ENCODE peak calls at places on chromosomes 11 and 22, in seven cellular contexts. E, I, Z, Q, M, Y and K are unnamed samples. For H3K9me3, the result is how much of the 10 kb centered on the place peaks cover.

GRCh38 chr11:97621282-97621681 is 1231.5 kb downstream of the JRKL start:
- DNase-seq in E (no peak), I (no peak), Z (no peak), Q (no peak), M (no peak), Y (no peak), K (no peak)

GRCh38 chr11:20125927-20126326 is 34.3 kb downstream of the DBX1 start:
- DNase-seq in E (peak), I (no peak), Z (no peak), Q (no peak), M (no peak), Y (no peak), K (no peak)

GRCh38 chr11:68342459-68343158 is 30.2 kb downstream of the LRP5 start:
- DNase-seq in E (no peak), I (peak), Z (no peak), Q (peak), M (peak), Y (no peak), K (no peak)

GRCh38 chr11:34997872-34998548 is 81.6 kb downstream of the PDHX start:
- DNase-seq in E (no peak), I (no peak), Z (no peak), Q (no peak), M (no peak), Y (no peak), K (peak)

GRCh38 chr11:116787786-116788486 is at the start of gene ZPR1:
- DNase-seq in E (no peak), I (peak), Z (peak), Q (peak), M (peak), Y (peak), K (peak)

GRCh38 chr11:71572811-71573210 is 7.4 kb downstream of the KRTAP5-10 start:
- DNase-seq in E (no peak), I (no peak), Z (no peak), Q (no peak), M (no peak), Y (no peak), K (no peak)

GRCh38 chr11:18958221-18958910 is 19.2 kb upstream of the MRGPRX1 start:
- DNase-seq in E (no peak), I (no peak), Z (no peak), Q (no peak), M (no peak), Y (no peak), K (no peak)

GRCh38 chr11:57402188-57403066 is 12.0 kb upstream of the PRG2 start:
- DNase-seq in E (no peak), I (no peak), Z (no peak), Q (no peak), M (no peak), Y (no peak), K (no peak)

GRCh38 chr11:128716661-128717210 is 22.9 kb downstream of the FLI1 start:
- DNase-seq in E (no peak), I (no peak), Z (no peak), Q (no peak), M (no peak), Y (no peak), K (no peak)

GRCh38 chr22:16961477-16962186 is 46.4 kb downstream of the GAB4 start:
- DNase-seq in E (no peak), I (no peak), Z (no peak), Q (no peak), M (peak), Y (no peak), K (no peak)

GRCh38 chr11:74321487-74322188 is 10.2 kb upstream of the P4HA3 start:
- DNase-seq in E (no peak), I (peak), Z (no peak), Q (no peak), M (no peak), Y (no peak), K (peak)

GRCh38 chr22:38347181-38347943 is 30.1 kb upstream of the CSNK1E start:
- DNase-seq in E (no peak), I (no peak), Z (no peak), Q (peak), M (no peak), Y (no peak), K (no peak)

GRCh38 chr11:10490398-10491232 is 35.6 kb downstream of the AMPD3 start:
- DNase-seq in E (peak), I (peak), Z (peak), Q (peak), M (peak), Y (peak), K (peak)

GRCh38 chr11:77842451-77843121 is 21.6 kb downstream of the AAMDC start:
- DNase-seq in E (no peak), I (no peak), Z (no peak), Q (no peak), M (no peak), Y (no peak), K (no peak)

GRCh38 chr11:83521647-83522596 is 235.8 kb upstream of the CCDC90B start:
- DNase-seq in E (no peak), I (no peak), Z (no peak), Q (no peak), M (no peak), Y (no peak), K (peak)

GRCh38 chr11:120511804-120512726 is 517 bp downstream of the GRIK4 start:
- DNase-seq in E (no peak), I (no peak), Z (no peak), Q (peak), M (no peak), Y (peak), K (no peak)

GRCh38 chr11:44379141-44380008 is 69.4 kb upstream of the ALX4 start:
- DNase-seq in E (no peak), I (no peak), Z (no peak), Q (no peak), M (no peak), Y (no peak), K (no peak)

GRCh38 chr11:32884770-32885384 is 7.7 kb upstream of the QSER1 start:
- DNase-seq in E (no peak), I (no peak), Z (no peak), Q (no peak), M (no peak), Y (no peak), K (peak)

GRCh38 chr11:32426819-32427615 is 8.3 kb downstream of the WT1 start:
- DNase-seq in E (no peak), I (no peak), Z (no peak), Q (no peak), M (peak), Y (no peak), K (no peak)

GRCh38 chr11:86500500-86501170 is 125.9 kb downstream of the CCDC81 start:
- DNase-seq in E (no peak), I (no peak), Z (no peak), Q (no peak), M (no peak), Y (no peak), K (no peak)

GRCh38 chr11:12160231-12160630 is 49.8 kb downstream of the MICAL2 start:
- DNase-seq in E (no peak), I (no peak), Z (no peak), Q (no peak), M (peak), Y (no peak), K (no peak)

GRCh38 chr11:71459076-71459766 is 6.2 kb downstream of the NADSYN1 start:
- DNase-seq in E (no peak), I (no peak), Z (no peak), Q (no peak), M (no peak), Y (peak), K (no peak)

GRCh38 chr11:134270250-134270714 is 5.9 kb upstream of the GLB1L3 start:
- DNase-seq in E (no peak), I (no peak), Z (no peak), Q (no peak), M (no peak), Y (no peak), K (no peak)

GRCh38 chr11:3056296-3057068 is 741 bp downstream of the CARS1 start:
- DNase-seq in E (no peak), I (peak), Z (no peak), Q (peak), M (peak), Y (no peak), K (peak)

GRCh38 chr22:35446365-35446764 is 46.4 kb downstream of the MCM5 start:
- DNase-seq in E (peak), I (no peak), Z (no peak), Q (no peak), M (no peak), Y (no peak), K (no peak)

GRCh38 chr22:40817737-40818136 is 1.4 kb downstream of the SLC25A17 start:
- DNase-seq in E (no peak), I (no peak), Z (no peak), Q (no peak), M (no peak), Y (no peak), K (no peak)

GRCh38 chr11:125874556-125875124 is 12.8 kb upstream of the HYLS1 start:
- DNase-seq in E (peak), I (peak), Z (peak), Q (peak), M (no peak), Y (no peak), K (peak)

GRCh38 chr11:65982824-65983588 is 19.0 kb downstream of the EIF1AD start:
- DNase-seq in E (no peak), I (no peak), Z (no peak), Q (no peak), M (peak), Y (no peak), K (no peak)

GRCh38 chr11:13339196-13340153 is 61.9 kb downstream of the BMAL1 start:
- DNase-seq in E (peak), I (no peak), Z (no peak), Q (no peak), M (no peak), Y (no peak), K (no peak)

GRCh38 chr11:84552791-84553190 is 1074.4 kb downstream of the DLG2 start:
- DNase-seq in E (no peak), I (no peak), Z (no peak), Q (no peak), M (no peak), Y (no peak), K (no peak)

GRCh38 chr11:119721129-119722120 is 7.6 kb downstream of the NECTIN1 start:
- DNase-seq in E (no peak), I (peak), Z (peak), Q (no peak), M (no peak), Y (peak), K (peak)

GRCh38 chr11:90218606-90219005 is 4.2 kb downstream of the CHORDC1 start:
- DNase-seq in E (no peak), I (no peak), Z (no peak), Q (no peak), M (peak), Y (peak), K (no peak)

GRCh38 chr22:48642550-48642949 is 1185.1 kb downstream of the BRD1 start:
- DNase-seq in E (no peak), I (no peak), Z (no peak), Q (no peak), M (no peak), Y (no peak), K (no peak)

GRCh38 chr11:111694851-111695250 is 71.3 kb downstream of the PPP2R1B start:
- DNase-seq in E (peak), I (no peak), Z (no peak), Q (no peak), M (no peak), Y (peak), K (peak)

GRCh38 chr11:35994421-35994820 is 50.6 kb downstream of the LDLRAD3 start:
- DNase-seq in E (no peak), I (no peak), Z (no peak), Q (no peak), M (no peak), Y (no peak), K (no peak)

GRCh38 chr11:4636962-4637661 is at the start of gene OR51D1:
- DNase-seq in E (peak), I (peak), Z (peak), Q (peak), M (no peak), Y (peak), K (peak)

GRCh38 chr11:31492320-31492913 is 17.0 kb downstream of the IMMP1L start:
- DNase-seq in E (no peak), I (peak), Z (no peak), Q (no peak), M (no peak), Y (no peak), K (no peak)

DNA sequence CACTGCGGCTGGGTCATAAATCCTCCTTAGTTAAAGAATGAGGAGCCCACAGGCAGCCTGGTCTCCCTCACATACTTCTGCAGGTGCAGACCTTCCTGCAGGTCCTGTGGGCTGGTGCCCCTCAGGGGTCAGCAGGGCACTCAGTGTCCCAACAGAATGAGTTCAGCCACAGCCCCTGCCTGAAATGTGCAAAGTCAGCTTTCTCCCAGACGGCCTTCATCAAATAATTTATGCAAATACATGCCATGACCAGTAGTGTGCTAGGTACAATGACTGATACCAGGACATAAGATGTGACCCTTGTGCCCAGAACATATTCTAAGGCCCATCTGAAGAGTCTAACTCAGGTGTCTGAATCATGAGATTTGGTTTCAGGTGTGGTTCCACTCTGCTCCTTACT is 703.4 kb downstream of the TBC1D22A start:
- DNase-seq in E (no peak), I (no peak), Z (no peak), Q (no peak), M (no peak), Y (no peak), K (no peak)
- H3K9me3 ChIP-seq in E (under half), I (under half), Z (under half), Q (under half), M (under half), Y (under half), K (under half)

DNA sequence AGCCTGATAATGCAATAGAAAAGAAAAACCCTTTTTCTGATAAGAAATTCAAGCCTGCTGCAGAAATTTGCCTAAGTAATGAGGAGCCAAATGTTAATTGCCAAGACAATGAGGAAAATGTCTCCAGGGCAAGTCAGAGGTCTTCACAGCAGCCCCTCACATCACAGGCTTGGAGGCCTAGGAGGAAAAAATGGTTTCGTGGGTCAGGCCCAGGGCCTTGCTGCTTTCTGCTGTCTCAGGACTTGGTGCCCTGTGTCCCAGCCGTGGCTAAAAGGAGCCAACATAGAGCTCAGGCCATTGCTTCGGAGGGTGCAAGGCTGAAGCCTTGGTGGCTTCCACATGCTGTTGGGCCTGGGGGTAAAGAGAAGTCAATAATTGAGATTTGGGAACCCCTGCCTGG is 131.3 kb downstream of the LARGE1 start:
- DNase-seq in E (no peak), I (no peak), Z (no peak), Q (no peak), M (no peak), Y (no peak), K (no peak)
- H3K9me3 ChIP-seq in E (under half), I (under half), Z (under half), Q (under half), M (under half), Y (under half), K (under half)

GRCh38 chr22:47422736-47423135 is 660.3 kb downstream of the TBC1D22A start:
- DNase-seq in E (no peak), I (no peak), Z (no peak), Q (no peak), M (peak), Y (no peak), K (no peak)

GRCh38 chr22:47421846-47422245 is 659.4 kb downstream of the TBC1D22A start:
- DNase-seq in E (no peak), I (no peak), Z (no peak), Q (no peak), M (no peak), Y (no peak), K (no peak)

GRCh38 chr22:47419239-47419638 is 656.8 kb downstream of the TBC1D22A start:
- DNase-seq in E (no peak), I (no peak), Z (no peak), Q (no peak), M (no peak), Y (no peak), K (no peak)

GRCh38 chr22:47417699-47418098 is 655.2 kb downstream of the TBC1D22A start:
- DNase-seq in E (no peak), I (no peak), Z (no peak), Q (no peak), M (no peak), Y (no peak), K (no peak)

GRCh38 chr22:47420211-47420610 is 657.8 kb downstream of the TBC1D22A start:
- DNase-seq in E (no peak), I (no peak), Z (no peak), Q (no peak), M (no peak), Y (no peak), K (no peak)
- H3K9me3 ChIP-seq in E (under half), I (under half), Z (half or more), Q (under half), M (under half), Y (under half), K (under half)

GRCh38 chr22:46595545-46595944 is 24.6 kb upstream of the GRAMD4 start:
- DNase-seq in E (no peak), I (no peak), Z (no peak), Q (no peak), M (no peak), Y (peak), K (no peak)

GRCh38 chr22:46594947-46595298 is 25.3 kb upstream of the GRAMD4 start:
- DNase-seq in E (no peak), I (no peak), Z (no peak), Q (no peak), M (peak), Y (no peak), K (no peak)

GRCh38 chr22:46596032-46596441 is 24.1 kb upstream of the GRAMD4 start:
- DNase-seq in E (no peak), I (no peak), Z (no peak), Q (no peak), M (no peak), Y (peak), K (no peak)

GRCh38 chr22:46593211-46593676 is 26.9 kb upstream of the GRAMD4 start:
- DNase-seq in E (no peak), I (peak), Z (no peak), Q (no peak), M (peak), Y (no peak), K (no peak)

GRCh38 chr22:46593996-46594946 is 25.9 kb upstream of the GRAMD4 start:
- DNase-seq in E (no peak), I (no peak), Z (no peak), Q (no peak), M (peak), Y (no peak), K (no peak)
- H3K9me3 ChIP-seq in E (under half), I (under half), Z (under half), Q (under half), M (under half), Y (under half), K (under half)

GRCh38 chr22:47220752-47221151 is 458.3 kb downstream of the TBC1D22A start:
- DNase-seq in E (no peak), I (no peak), Z (no peak), Q (no peak), M (no peak), Y (no peak), K (no peak)
- H3K9me3 ChIP-seq in E (under half), I (under half), Z (under half), Q (under half), M (under half), Y (under half), K (under half)

DNA sequence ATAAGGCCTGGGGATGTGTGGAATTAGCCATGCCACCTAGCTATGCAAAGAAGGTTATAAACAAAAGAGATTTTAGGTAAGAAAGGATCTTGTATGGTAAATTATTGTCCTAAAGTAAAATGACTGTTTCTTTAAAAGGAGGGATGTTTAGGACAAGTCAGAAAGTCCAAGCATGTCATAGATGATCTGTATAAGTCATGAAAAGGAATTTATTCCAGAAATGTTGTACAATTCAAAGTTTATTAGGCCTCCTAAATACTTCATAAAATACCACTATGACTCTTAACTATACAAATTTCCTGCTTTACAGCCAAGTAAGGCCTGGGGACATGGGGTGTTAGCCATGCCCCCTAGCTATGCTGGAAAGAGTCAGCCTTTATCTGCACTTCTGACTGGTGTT is 22.7 kb downstream of the OR5A2 start:
- DNase-seq in E (no peak), I (no peak), Z (no peak), Q (no peak), M (no peak), Y (no peak), K (no peak)
- H3K9me3 ChIP-seq in E (under half), I (under half), Z (under half), Q (under half), M (under half), Y (under half), K (under half)

DNA sequence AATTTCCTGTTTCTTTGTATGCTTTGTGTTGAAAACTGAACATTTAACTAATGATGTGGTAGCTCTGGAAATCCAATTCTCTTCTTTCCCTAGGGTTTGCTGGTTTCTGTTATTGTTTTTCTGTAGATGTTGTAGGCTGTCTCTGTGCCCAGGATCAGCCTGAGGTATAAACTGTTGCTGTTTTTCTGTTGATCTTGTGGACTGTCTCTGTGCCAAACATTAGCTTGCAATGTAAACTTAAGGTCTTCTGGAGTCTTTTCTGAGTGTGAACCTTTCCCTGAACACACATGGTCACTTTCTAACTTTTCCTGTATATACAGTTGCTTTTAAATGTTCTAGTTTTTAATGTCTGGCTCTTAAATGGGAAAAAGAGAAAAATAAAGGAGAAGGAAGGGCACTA is 5.8 kb upstream of the TSKU start:
- DNase-seq in E (no peak), I (no peak), Z (no peak), Q (no peak), M (no peak), Y (no peak), K (no peak)
- H3K9me3 ChIP-seq in E (under half), I (under half), Z (under half), Q (under half), M (under half), Y (under half), K (under half)

GRCh38 chr11:17375547-17375946 is 12.9 kb downstream of the KCNJ11 start:
- DNase-seq in E (no peak), I (no peak), Z (no peak), Q (no peak), M (no peak), Y (no peak), K (no peak)
- H3K9me3 ChIP-seq in E (under half), I (under half), Z (under half), Q (under half), M (under half), Y (under half), K (under half)